ENCODE peak calls at places on chromosomes 5 and 9, in nine cellular contexts. B is K562; U is choroid plexus epithelial cell; K is IMR-90; C is CD8-positive, alpha-beta T cell; J is AG10803; D is Caco-2; N is fibroblast of pulmonary artery; M is HCT116. A is an unnamed sample.

GRCh38 chr5:120808135-120808534 is 344.0 kb downstream of the PRR16 start:
- DNase-seq in C (no peak), U (peak), D (no peak), B (no peak), K (peak), J (peak), M (no peak), N (peak), A (no peak)

GRCh38 chr9:127097683-127098082 is 24.8 kb downstream of the ANGPTL2 start:
- DNase-seq in C (no peak), M (no peak), D (no peak), U (no peak), J (no peak), K (no peak), N (no peak), B (no peak), A (no peak)

GRCh38 chr9:127030814-127031740 is 91.4 kb downstream of the ANGPTL2 start:
- DNase-seq in U (no peak), K (no peak), C (no peak), N (no peak), B (no peak), D (no peak), M (no peak), J (no peak), A (no peak)

GRCh38 chr9:101117091-101117490 is 88.6 kb downstream of the PLPPR1 start:
- DNase-seq in B (no peak), M (no peak), J (no peak), N (no peak), U (no peak), C (no peak), K (no peak), D (no peak), A (no peak)

GRCh38 chr5:112923148-112923917 is 1.3 kb upstream of the REEP5 start:
- DNase-seq in M (no peak), K (no peak), B (no peak), D (no peak), C (peak), N (no peak), U (no peak), J (no peak), A (no peak)

GRCh38 chr5:151889614-151890013 is 35.0 kb downstream of the GLRA1 start:
- DNase-seq in B (no peak), K (no peak), M (no peak), J (no peak), N (no peak), U (no peak), D (no peak), C (no peak), A (no peak)

GRCh38 chr5:79448336-79448735 is 65.6 kb downstream of the HOMER1 start:
- DNase-seq in M (no peak), N (peak), B (no peak), C (no peak), D (no peak), K (peak), J (peak), U (peak), A (no peak)

GRCh38 chr9:129665008-129665771 is at the start of gene PRRX2:
- DNase-seq in B (no peak), N (no peak), M (no peak), D (peak), J (peak), U (no peak), K (peak), C (no peak), A (peak)

GRCh38 chr9:119884411-119884810 is 515.2 kb upstream of the BRINP1 start:
- DNase-seq in B (no peak), D (no peak), U (no peak), J (no peak), N (no peak), K (no peak), C (no peak), M (no peak), A (no peak)

GRCh38 chr9:116700279-116700678 is 13.2 kb downstream of the TRIM32 start:
- DNase-seq in J (no peak), N (no peak), U (no peak), D (no peak), B (no peak), K (no peak), M (no peak), C (no peak), A (no peak)

GRCh38 chr5:23419115-23419514 is 88.3 kb upstream of the PRDM9 start:
- DNase-seq in M (no peak), K (no peak), N (no peak), D (no peak), U (peak), J (no peak), C (no peak), B (no peak), A (no peak)

GRCh38 chr9:97807681-97808080 is 45.3 kb upstream of the FOXE1 start:
- DNase-seq in C (no peak), D (no peak), B (no peak), M (no peak), K (no peak), U (no peak), N (no peak), J (no peak), A (no peak)

GRCh38 chr5:176818391-176819098 is 8.2 kb downstream of the UNC5A start:
- DNase-seq in D (no peak), K (no peak), N (no peak), C (peak), J (no peak), B (no peak), U (no peak), M (peak), A (no peak)

GRCh38 chr5:167861134-167861930 is 430.1 kb upstream of the WWC1 start:
- DNase-seq in N (peak), M (no peak), D (peak), U (peak), K (no peak), B (no peak), J (no peak), C (no peak), A (peak)

GRCh38 chr9:1531411-1531903 is 481.3 kb downstream of the DMRT2 start:
- DNase-seq in M (no peak), N (no peak), J (no peak), D (no peak), C (no peak), U (no peak), K (no peak), B (no peak), A (no peak)

GRCh38 chr5:139653616-139654015 is 5.5 kb downstream of the CXXC5 start:
- DNase-seq in B (no peak), U (no peak), M (no peak), D (no peak), N (no peak), J (no peak), K (no peak), C (no peak), A (no peak)

GRCh38 chr5:122089614-122090013 is 11.6 kb upstream of the LOX start:
- DNase-seq in U (peak), B (peak), C (no peak), M (no peak), J (peak), D (no peak), K (peak), N (peak), A (no peak)

GRCh38 chr9:20417695-20418094 is 204.6 kb downstream of the MLLT3 start:
- DNase-seq in K (no peak), M (no peak), B (no peak), C (no peak), N (no peak), U (no peak), D (no peak), J (no peak), A (no peak)

GRCh38 chr9:129849901-129850300 is 14.6 kb downstream of the USP20 start:
- DNase-seq in J (no peak), C (no peak), D (no peak), M (no peak), B (no peak), N (peak), K (peak), U (peak), A (no peak)

GRCh38 chr5:180990086-180990888 is 1.6 kb downstream of the BTNL3 start:
- DNase-seq in B (no peak), U (peak), N (no peak), M (no peak), J (no peak), K (no peak), C (no peak), D (no peak), A (no peak)

GRCh38 chr9:131013771-131014676 is 5.0 kb downstream of the LAMC3 start:
- DNase-seq in D (no peak), N (no peak), J (no peak), M (no peak), K (no peak), U (peak), B (peak), C (no peak), A (no peak)

GRCh38 chr9:88387035-88387732 is 1.1 kb upstream of the SPIN1 start:
- DNase-seq in U (peak), C (peak), N (peak), D (peak), B (peak), K (peak), M (peak), J (peak), A (peak)

GRCh38 chr9:136840877-136841645 is 1.2 kb upstream of the AJM1 start:
- DNase-seq in J (peak), K (peak), U (peak), M (no peak), N (peak), D (peak), B (no peak), C (no peak), A (no peak)

GRCh38 chr5:95595289-95595931 is 24.5 kb upstream of the GPR150 start:
- DNase-seq in U (no peak), C (no peak), D (no peak), J (no peak), N (peak), B (no peak), K (no peak), M (no peak), A (no peak)

GRCh38 chr5:116614603-116614920 is 39.9 kb upstream of the SEMA6A start:
- DNase-seq in N (no peak), M (no peak), K (no peak), J (no peak), U (no peak), C (no peak), B (no peak), D (no peak), A (no peak)

GRCh38 chr5:69502375-69503143 is 10.0 kb downstream of the OCLN start:
- DNase-seq in M (no peak), B (no peak), J (peak), K (peak), N (peak), D (no peak), U (peak), C (no peak), A (no peak)

GRCh38 chr9:98158071-98158791 is 34.2 kb downstream of the CORO2A start:
- DNase-seq in K (no peak), B (no peak), U (no peak), N (no peak), M (no peak), D (no peak), J (no peak), C (no peak), A (no peak)

GRCh38 chr9:33229359-33230120 is 10.4 kb upstream of the SPINK4 start:
- DNase-seq in U (no peak), N (no peak), D (peak), K (no peak), B (no peak), J (no peak), C (no peak), M (peak), A (no peak)
- TF ChIP-seq CTCF in U (no peak), N (no peak), D (peak), K (peak), B (peak), J (no peak), C (no peak), M (peak), A (no peak)

GRCh38 chr9:108865037-108865436 is 3.0 kb downstream of the ACTL7A start:
- DNase-seq in D (no peak), K (no peak), M (no peak), N (no peak), C (no peak), J (no peak), U (no peak), B (no peak), A (no peak)

GRCh38 chr9:108861997-108862396 is at the start of gene ACTL7A:
- DNase-seq in M (no peak), U (no peak), D (no peak), J (no peak), B (no peak), K (no peak), C (no peak), N (no peak), A (no peak)

GRCh38 chr9:108866001-108866420 is 3.9 kb downstream of the ACTL7A start:
- DNase-seq in N (no peak), D (no peak), C (no peak), J (no peak), K (no peak), U (no peak), M (no peak), B (no peak), A (no peak)

GRCh38 chr9:108861464-108861863 is 602 bp upstream of the ACTL7A start:
- DNase-seq in K (no peak), C (no peak), N (no peak), J (no peak), D (no peak), M (no peak), U (no peak), B (no peak), A (no peak)

GRCh38 chr9:108864446-108864845 is 2.4 kb downstream of the ACTL7A start:
- DNase-seq in U (peak), M (no peak), K (no peak), B (no peak), D (no peak), N (no peak), J (no peak), C (no peak), A (no peak)
- TF ChIP-seq CTCF in U (peak), M (peak), K (no peak), B (peak), D (no peak), N (peak), J (peak), C (no peak), A (no peak)

DNA sequence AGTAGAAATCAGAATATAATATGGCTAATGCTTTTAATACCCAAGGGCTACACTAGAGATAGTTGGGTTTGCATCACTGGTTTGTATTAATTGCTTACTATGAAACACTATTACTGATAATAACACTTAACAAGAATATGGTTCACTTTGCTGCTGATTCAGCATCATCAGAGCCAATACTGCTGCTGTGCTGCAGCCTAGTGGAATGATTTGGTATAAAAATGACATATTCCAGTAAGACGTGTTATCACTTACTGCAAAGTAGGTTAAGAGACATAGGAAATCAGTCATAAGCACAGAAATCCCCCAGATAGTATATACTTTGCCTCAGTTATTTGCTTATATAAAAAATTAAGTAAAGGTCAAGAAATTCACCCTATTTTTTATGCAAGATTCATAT is 2.8 kb downstream of the CDH10 start:
- DNase-seq in C (no peak), M (no peak), N (peak), U (peak), D (peak), K (peak), J (peak), B (no peak), A (peak)
- TF ChIP-seq CTCF in C (no peak), M (peak), N (peak), U (peak), D (peak), K (peak), J (peak), B (no peak), A (peak)

DNA sequence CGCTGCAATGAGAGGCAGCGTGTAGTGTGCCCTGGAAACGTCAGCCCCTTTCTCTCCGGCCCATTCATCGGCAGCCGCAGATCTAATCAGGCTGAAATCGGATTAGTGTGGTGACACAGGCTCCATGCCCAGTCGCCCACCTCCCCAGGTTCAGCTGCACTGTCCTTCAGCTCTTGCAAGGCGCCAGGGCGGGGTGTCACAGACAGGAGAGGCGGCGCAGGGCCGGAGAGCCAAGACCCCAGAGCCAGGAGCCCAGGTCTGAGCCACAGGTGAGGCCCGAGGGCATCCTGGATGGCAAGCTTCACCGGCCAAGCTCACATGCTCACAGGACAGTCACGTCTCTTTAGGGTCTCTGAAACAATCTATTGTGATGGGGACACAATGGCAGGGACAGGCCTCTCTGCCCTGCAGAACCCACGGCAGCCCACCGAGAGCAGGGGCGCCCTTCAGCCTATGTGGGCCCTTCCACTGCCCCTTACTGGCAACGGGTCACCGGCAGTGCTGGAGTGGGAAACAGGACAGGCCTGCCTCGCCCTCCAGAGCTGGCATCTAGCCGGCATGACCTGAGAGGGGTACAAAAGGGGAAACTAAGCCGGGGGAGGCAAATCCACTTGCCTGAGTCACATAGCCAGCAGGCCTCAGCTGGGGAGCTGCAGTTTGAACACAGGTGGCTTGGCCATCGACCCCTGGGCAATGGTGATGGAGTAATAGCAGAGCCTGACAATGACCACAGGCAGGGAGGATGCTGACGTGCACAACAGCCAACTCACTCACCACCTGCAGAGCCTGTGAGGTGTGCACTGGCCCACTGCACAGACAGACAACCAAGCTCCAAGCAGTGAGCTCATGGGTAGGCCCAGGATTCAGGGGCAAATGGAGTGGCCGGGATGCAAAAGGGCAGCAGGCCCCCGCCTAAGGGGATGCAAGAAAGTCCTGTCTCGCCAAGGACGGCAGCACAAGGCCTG is 48.1 kb downstream of the VAV2 start:
- DNase-seq in B (no peak), N (no peak), C (no peak), M (no peak), D (no peak), U (peak), K (peak), J (no peak), A (no peak)
- TF ChIP-seq CTCF in B (no peak), N (no peak), C (no peak), M (no peak), D (no peak), U (no peak), K (no peak), J (no peak), A (no peak)

GRCh38 chr5:149470942-149471341 is 80.3 kb downstream of the CSNK1A1 start:
- DNase-seq in K (no peak), M (no peak), N (no peak), U (no peak), C (no peak), B (no peak), D (no peak), J (no peak), A (no peak)
- TF ChIP-seq CTCF in K (no peak), M (no peak), N (no peak), U (no peak), C (no peak), B (no peak), D (no peak), J (no peak), A (no peak)

A was measured in endothelial cell.